ENCODE peak calls at places on chromosomes 7 and 10, in nine cellular contexts. Y is neural crest cell, T is keratinocyte, M is MCF 10A, D is GM13977, V is stomach, B is adrenal gland, S is tibial artery, O is mucosa of descending colon. A is an unnamed sample.

GRCh38 chr10:99993994-99994689 is 15.6 kb downstream of the DNMBP start:
- DNase-seq in S (peak), Y (no peak), V (peak), D (peak), T (no peak), O (peak), B (peak), M (peak), A (peak)

GRCh38 chr7:70645876-70646336 is 486.0 kb upstream of the GALNT17 start:
- DNase-seq in B (no peak), T (no peak), M (no peak), S (no peak), V (no peak), D (no peak), Y (no peak), O (no peak), A (no peak)

GRCh38 chr7:34939175-34939574 is 98.1 kb downstream of the DPY19L1 start:
- DNase-seq in D (no peak), S (no peak), M (peak), T (no peak), O (no peak), Y (no peak), V (no peak), B (peak), A (no peak)

GRCh38 chr7:40310213-40310612 is 175.4 kb downstream of the SUGCT start:
- DNase-seq in V (no peak), S (no peak), M (no peak), D (no peak), B (no peak), O (no peak), Y (no peak), T (no peak), A (no peak)

GRCh38 chr10:119491941-119492340 is 50.6 kb downstream of the RGS10 start:
- DNase-seq in V (no peak), D (no peak), T (no peak), O (no peak), B (no peak), S (no peak), M (no peak), Y (no peak), A (no peak)

GRCh38 chr7:95309951-95310350 is 14.4 kb downstream of the PON1 start:
- DNase-seq in O (no peak), B (no peak), M (no peak), S (no peak), T (no peak), Y (no peak), D (no peak), V (no peak), A (no peak)

GRCh38 chr10:52212062-52212461 is 102.0 kb upstream of the DKK1 start:
- DNase-seq in B (no peak), Y (no peak), T (no peak), M (no peak), O (peak), V (no peak), D (no peak), S (no peak), A (no peak)

GRCh38 chr7:16278167-16278787 is 143.1 kb downstream of the CRPPA start:
- DNase-seq in D (no peak), O (no peak), V (no peak), S (no peak), Y (no peak), M (no peak), T (no peak), B (no peak), A (no peak)

GRCh38 chr7:70571986-70572385 is 560.0 kb upstream of the GALNT17 start:
- DNase-seq in B (no peak), T (no peak), D (no peak), M (no peak), S (no peak), Y (no peak), O (peak), V (no peak), A (no peak)

GRCh38 chr7:135710417-135711138 is 17.4 kb downstream of the SLC13A4 start:
- DNase-seq in V (no peak), B (no peak), O (peak), Y (peak), T (no peak), M (peak), S (no peak), D (peak), A (peak)

GRCh38 chr10:75910032-75910431 is 478.6 kb downstream of the LRMDA start:
- DNase-seq in S (no peak), D (no peak), O (peak), T (no peak), B (no peak), V (no peak), Y (no peak), M (peak), A (no peak)

GRCh38 chr7:18444856-18445255 is 50.7 kb upstream of the HDAC9 start:
- DNase-seq in T (no peak), M (no peak), O (no peak), D (no peak), B (no peak), V (no peak), Y (no peak), S (no peak), A (no peak)

GRCh38 chr10:70832852-70833542 is 17.2 kb downstream of the SGPL1 start:
- DNase-seq in M (peak), Y (no peak), O (no peak), V (no peak), S (no peak), T (no peak), B (no peak), D (no peak), A (no peak)

GRCh38 chr10:93235686-93236085 is 162.0 kb downstream of the CYP26A1 start:
- DNase-seq in M (peak), Y (no peak), V (no peak), S (no peak), T (no peak), D (no peak), B (peak), O (no peak), A (no peak)

GRCh38 chr7:86908948-86909347 is 150.5 kb downstream of the ELAPOR2 start:
- DNase-seq in S (no peak), M (peak), D (no peak), O (no peak), Y (no peak), B (no peak), T (no peak), V (no peak), A (no peak)

GRCh38 chr7:36967387-36967786 is 243.1 kb upstream of the AOAH start:
- DNase-seq in V (peak), B (peak), T (no peak), D (peak), Y (peak), O (peak), M (peak), S (peak), A (peak)

DNA sequence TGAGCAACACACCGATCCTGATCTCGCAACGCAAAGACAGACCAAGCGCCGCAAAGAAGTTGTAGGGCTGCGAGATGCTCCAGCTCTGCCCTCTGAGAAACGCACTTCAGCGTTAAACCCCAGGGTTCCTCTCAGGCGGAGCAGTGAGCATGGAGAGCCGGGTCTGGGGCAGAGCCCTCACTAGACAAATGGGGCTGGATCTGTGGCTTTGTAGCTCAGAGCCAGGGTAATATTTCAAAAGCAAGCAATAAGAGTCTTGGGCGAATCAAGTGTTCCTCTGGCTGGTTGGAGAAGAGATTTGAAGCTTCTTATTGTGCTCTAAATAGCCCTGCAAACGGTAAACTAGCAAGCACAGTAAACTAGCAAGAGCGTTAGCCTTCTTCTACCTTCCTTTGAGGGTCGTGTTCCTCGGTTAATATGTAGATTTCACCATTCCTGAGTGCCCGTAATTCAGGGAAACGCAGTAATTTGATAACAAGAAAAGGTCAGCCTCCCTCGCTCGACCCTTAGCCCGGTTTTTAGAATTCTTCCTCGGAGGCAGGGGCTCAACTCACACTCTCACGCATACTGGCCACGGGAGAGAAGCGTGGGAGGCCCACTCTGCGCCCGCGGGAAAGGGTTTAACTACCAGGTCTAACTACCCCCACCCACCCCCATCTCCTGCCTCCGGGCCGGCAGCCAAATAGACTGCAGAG is 6.7 kb downstream of the SKAP2 start:
- DNase-seq in T (no peak), D (no peak), O (peak), Y (no peak), V (no peak), B (peak), M (peak), S (no peak), A (peak)
- TF ChIP-seq CTCF in T (no peak), D (no peak), O (no peak), Y (no peak), V (no peak), B (peak), M (no peak), S (no peak), A (no peak)

GRCh38 chr10:91220954-91221696 is 662 bp downstream of the PCGF5 start:
- DNase-seq in S (peak), O (peak), V (peak), T (no peak), M (peak), D (peak), B (peak), Y (no peak), A (no peak)
- TF ChIP-seq CTCF in S (no peak), O (no peak), V (no peak), T (no peak), M (no peak), D (no peak), B (no peak), Y (no peak), A (no peak)

GRCh38 chr10:48242160-48242904 is 32.2 kb downstream of the FRMPD2 start:
- DNase-seq in B (no peak), O (no peak), Y (no peak), M (no peak), V (no peak), D (no peak), S (no peak), T (no peak), A (no peak)
- TF ChIP-seq CTCF in B (no peak), O (no peak), Y (no peak), M (no peak), V (no peak), D (no peak), S (no peak), T (no peak), A (no peak)

GRCh38 chr7:129434846-129435318 is 650 bp downstream of the STRIP2 start:
- DNase-seq in T (no peak), Y (no peak), B (peak), V (no peak), O (peak), S (no peak), D (no peak), M (peak), A (no peak)
- TF ChIP-seq CTCF in T (no peak), Y (no peak), B (no peak), V (no peak), O (no peak), S (no peak), D (no peak), M (no peak), A (no peak)

GRCh38 chr10:80535671-80536360 is 1.9 kb upstream of the SH2D4B start:
- DNase-seq in S (peak), V (peak), M (peak), D (peak), B (peak), O (peak), T (no peak), Y (no peak), A (peak)
- TF ChIP-seq CTCF in S (peak), V (peak), M (peak), D (peak), B (peak), O (peak), T (peak), Y (peak), A (peak)

DNA sequence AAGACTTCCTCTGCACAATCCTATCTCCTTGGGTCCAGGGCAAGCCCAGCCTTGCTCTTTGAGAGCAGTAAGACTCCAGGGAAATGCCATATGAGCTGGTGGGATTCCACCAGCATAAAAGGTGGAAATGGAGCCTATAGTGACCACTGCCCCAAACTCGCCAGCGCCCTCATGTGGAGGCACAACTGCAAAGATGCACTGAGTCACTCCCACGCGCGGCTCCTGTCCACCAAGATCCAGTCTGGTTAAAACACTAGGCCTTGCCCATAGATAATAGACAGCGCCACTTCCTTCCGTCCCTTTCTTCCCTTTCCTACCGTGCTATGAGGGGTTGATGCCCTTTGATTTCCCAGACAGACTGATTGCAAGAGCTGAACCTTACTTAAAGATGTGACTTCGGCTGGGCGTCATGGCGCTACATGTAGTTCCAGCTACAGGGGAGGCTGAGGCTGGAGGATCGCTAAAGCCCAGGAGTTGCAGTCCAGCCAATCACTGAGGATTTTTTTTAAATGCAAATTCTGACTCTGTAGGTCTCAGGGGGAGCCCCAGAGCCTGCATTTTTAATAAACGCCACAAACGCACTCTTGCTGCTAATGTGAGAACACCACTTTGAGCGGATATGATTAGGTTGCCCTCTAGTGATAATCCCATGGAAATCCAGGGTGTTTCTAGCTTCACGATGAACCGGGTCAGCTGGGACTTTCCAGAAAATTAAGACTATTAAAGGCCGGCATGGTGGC is 136.5 kb downstream of the EPC1 start:
- DNase-seq in O (peak), Y (no peak), T (no peak), D (no peak), V (no peak), B (peak), M (peak), S (no peak), A (peak)
- TF ChIP-seq CTCF in O (no peak), Y (peak), T (peak), D (peak), V (peak), B (peak), M (peak), S (peak), A (peak)

GRCh38 chr7:27636326-27637006 is 26.2 kb downstream of the HIBADH start:
- DNase-seq in T (no peak), Y (no peak), D (no peak), S (no peak), B (no peak), M (no peak), O (no peak), V (no peak), A (no peak)
- TF ChIP-seq CTCF in T (no peak), Y (peak), D (no peak), S (no peak), B (no peak), M (no peak), O (no peak), V (no peak), A (no peak)

GRCh38 chr7:117157121-117157870 is 165.6 kb downstream of the WNT2 start:
- DNase-seq in Y (no peak), D (no peak), S (peak), B (peak), T (no peak), M (peak), O (peak), V (no peak), A (no peak)
- TF ChIP-seq CTCF in Y (no peak), D (no peak), S (no peak), B (peak), T (peak), M (no peak), O (no peak), V (no peak), A (no peak)

A was measured in GM10248.